ENCODE peak calls at places on chromosomes 16 and 17, in ten cellular contexts. V is brain pericyte, N is left cardiac atrium, M is sigmoid colon, L is neuronal stem cell, G is NCI-H1092 treated with DMSO at 0.1 percent for 48 hours, T is Panc1, O is gastrocnemius medialis, H is MV-4-11, B is HAP-1. X is an unnamed sample.

GRCh38 chr16:71919033-71919432 is 23.7 kb downstream of the IST1 start:
- DNase-seq in V (no peak), N (no peak), M (no peak), L (no peak), G (no peak), T (no peak), O (no peak), H (peak), B (no peak), X (no peak)

GRCh38 chr16:64098451-64098850 is 1023.4 kb downstream of the CDH11 start:
- DNase-seq in V (no peak), N (no peak), M (no peak), L (no peak), G (no peak), T (no peak), O (no peak), H (no peak), B (no peak), X (no peak)

GRCh38 chr17:74442670-74443515 is 11.0 kb downstream of the GPRC5C start:
- DNase-seq in V (no peak), N (peak), M (peak), L (no peak), G (peak), T (no peak), O (peak), H (peak), B (no peak), X (peak)

GRCh38 chr16:63217011-63217410 is 1180.8 kb upstream of the CDH8 start:
- DNase-seq in V (no peak), N (no peak), M (no peak), L (no peak), G (no peak), T (no peak), O (no peak), H (no peak), B (peak), X (no peak)

GRCh38 chr17:15886804-15887203 is 58.1 kb upstream of the ADORA2B start:
- DNase-seq in V (no peak), N (no peak), M (no peak), L (no peak), G (no peak), T (no peak), O (no peak), H (peak), B (no peak), X (peak)

GRCh38 chr17:40111221-40112128 is 10.3 kb upstream of the MSL1 start:
- DNase-seq in V (no peak), N (peak), M (peak), L (no peak), G (peak), T (peak), O (peak), H (peak), B (peak), X (peak)

GRCh38 chr16:51629602-51630001 is 478.5 kb upstream of the SALL1 start:
- DNase-seq in V (no peak), N (no peak), M (no peak), L (no peak), G (no peak), T (no peak), O (no peak), H (no peak), B (no peak), X (no peak)

GRCh38 chr16:58464916-58465731 is 34.8 kb upstream of the NDRG4 start:
- DNase-seq in V (no peak), N (peak), M (no peak), L (peak), G (no peak), T (no peak), O (no peak), H (no peak), B (no peak), X (no peak)

GRCh38 chr16:1828645-1829410 is 1.8 kb downstream of the FAHD1 start:
- DNase-seq in V (no peak), N (no peak), M (no peak), L (no peak), G (no peak), T (no peak), O (no peak), H (no peak), B (no peak), X (no peak)

GRCh38 chr16:55642611-55643010 is 13.2 kb upstream of the SLC6A2 start:
- DNase-seq in V (no peak), N (no peak), M (no peak), L (no peak), G (no peak), T (no peak), O (no peak), H (no peak), B (no peak), X (no peak)

GRCh38 chr16:2962334-2963073 is 1.6 kb upstream of the KREMEN2 start:
- DNase-seq in V (no peak), N (no peak), M (no peak), L (no peak), G (no peak), T (no peak), O (no peak), H (no peak), B (no peak), X (no peak)

GRCh38 chr17:39845052-39845976 is 18.8 kb downstream of the IKZF3 start:
- DNase-seq in V (no peak), N (no peak), M (no peak), L (no peak), G (peak), T (no peak), O (no peak), H (no peak), B (peak), X (no peak)

GRCh38 chr16:5595849-5596248 is 498.3 kb upstream of the EEF2KMT start:
- DNase-seq in V (no peak), N (no peak), M (no peak), L (no peak), G (no peak), T (no peak), O (no peak), H (no peak), B (no peak), X (no peak)

GRCh38 chr16:66927012-66927436 is 1.7 kb upstream of the RRAD start:
- DNase-seq in V (no peak), N (peak), M (no peak), L (no peak), G (no peak), T (no peak), O (peak), H (peak), B (no peak), X (no peak)

GRCh38 chr16:11586375-11586855 is 304 bp downstream of the LITAF start:
- DNase-seq in V (no peak), N (peak), M (no peak), L (no peak), G (no peak), T (no peak), O (no peak), H (no peak), B (no peak), X (no peak)

GRCh38 chr16:80015566-80015965 is 415.0 kb upstream of the MAF start:
- DNase-seq in V (no peak), N (no peak), M (no peak), L (no peak), G (no peak), T (no peak), O (no peak), H (no peak), B (no peak), X (no peak)

GRCh38 chr17:44921122-44921882 is 6.0 kb upstream of the GFAP start:
- DNase-seq in V (no peak), N (no peak), M (peak), L (peak), G (no peak), T (no peak), O (peak), H (no peak), B (peak), X (peak)

GRCh38 chr17:44359458-44360143 is 4.1 kb downstream of the FAM171A2 start:
- DNase-seq in V (no peak), N (no peak), M (no peak), L (no peak), G (no peak), T (no peak), O (no peak), H (no peak), B (no peak), X (no peak)

GRCh38 chr16:50434872-50435478 is 66.2 kb upstream of the BRD7 start:
- DNase-seq in V (no peak), N (no peak), M (no peak), L (no peak), G (no peak), T (no peak), O (no peak), H (no peak), B (no peak), X (no peak)

GRCh38 chr17:3626831-3627565 is 9.1 kb downstream of the SHPK start:
- DNase-seq in V (no peak), N (no peak), M (no peak), L (no peak), G (no peak), T (no peak), O (no peak), H (no peak), B (no peak), X (no peak)

GRCh38 chr16:35725949-35726348 is 2266.5 kb downstream of the TP53TG3F start:
- DNase-seq in V (no peak), N (no peak), M (no peak), L (no peak), G (no peak), T (no peak), O (no peak), H (no peak), B (no peak), X (no peak)

GRCh38 chr17:7897773-7898172 is 9.2 kb downstream of the CHD3 start:
- DNase-seq in V (no peak), N (no peak), M (no peak), L (no peak), G (no peak), T (no peak), O (no peak), H (peak), B (no peak), X (no peak)

GRCh38 chr17:55584055-55584685 is 72.9 kb upstream of the SMIM36 start:
- DNase-seq in V (no peak), N (no peak), M (no peak), L (no peak), G (no peak), T (no peak), O (no peak), H (peak), B (no peak), X (no peak)

GRCh38 chr17:49106366-49107210 is 26.0 kb upstream of the B4GALNT2 start:
- DNase-seq in V (no peak), N (no peak), M (no peak), L (no peak), G (no peak), T (no peak), O (no peak), H (no peak), B (no peak), X (no peak)

GRCh38 chr16:44655-45054 is 8.8 kb downstream of the POLR3K start:
- DNase-seq in V (no peak), N (no peak), M (no peak), L (no peak), G (no peak), T (no peak), O (no peak), H (no peak), B (no peak), X (no peak)

GRCh38 chr17:82177276-82177675 is 35.4 kb downstream of the CCDC57 start:
- DNase-seq in V (no peak), N (no peak), M (no peak), L (no peak), G (no peak), T (no peak), O (no peak), H (no peak), B (no peak), X (no peak)

GRCh38 chr16:88781140-88782077 is 3.6 kb downstream of the PIEZO1 start:
- DNase-seq in V (no peak), N (peak), M (no peak), L (no peak), G (no peak), T (no peak), O (no peak), H (peak), B (no peak), X (peak)

GRCh38 chr17:60468371-60468770 is 46.1 kb downstream of the CHCT1 start:
- DNase-seq in V (peak), N (no peak), M (no peak), L (no peak), G (no peak), T (no peak), O (no peak), H (no peak), B (no peak), X (no peak)

GRCh38 chr16:12971216-12971615 is 69.8 kb downstream of the SHISA9 start:
- DNase-seq in V (no peak), N (peak), M (no peak), L (no peak), G (peak), T (no peak), O (no peak), H (no peak), B (no peak), X (no peak)

GRCh38 chr16:57264381-57264780 is 19.3 kb downstream of the ARL2BP start:
- DNase-seq in V (no peak), N (peak), M (peak), L (no peak), G (no peak), T (no peak), O (no peak), H (peak), B (no peak), X (no peak)

GRCh38 chr17:32493581-32494513 is 7.1 kb downstream of the CDK5R1 start:
- DNase-seq in V (no peak), N (no peak), M (no peak), L (no peak), G (no peak), T (no peak), O (no peak), H (no peak), B (no peak), X (no peak)

GRCh38 chr16:81837312-81837748 is 58.2 kb downstream of the PLCG2 start:
- DNase-seq in V (no peak), N (no peak), M (peak), L (no peak), G (no peak), T (no peak), O (no peak), H (peak), B (no peak), X (no peak)

GRCh38 chr16:14489460-14489859 is 140.6 kb downstream of the PARN start:
- DNase-seq in V (no peak), N (no peak), M (no peak), L (no peak), G (no peak), T (no peak), O (peak), H (peak), B (peak), X (no peak)

GRCh38 chr17:35212668-35213067 is 18.5 kb upstream of the SLC35G3 start:
- DNase-seq in V (no peak), N (no peak), M (no peak), L (no peak), G (no peak), T (no peak), O (no peak), H (no peak), B (no peak), X (no peak)

GRCh38 chr17:21823130-21823529 is 130.8 kb downstream of the KCNJ18 start:
- DNase-seq in V (no peak), N (no peak), M (no peak), L (no peak), G (no peak), T (no peak), O (no peak), H (no peak), B (no peak), X (no peak)

GRCh38 chr16:16080465-16081065 is 131.1 kb downstream of the ABCC1 start:
- DNase-seq in V (no peak), N (no peak), M (no peak), L (no peak), G (no peak), T (no peak), O (no peak), H (no peak), B (no peak), X (no peak)

GRCh38 chr17:69406906-69407305 is 7.6 kb upstream of the MAP2K6 start:
- DNase-seq in V (no peak), N (no peak), M (no peak), L (no peak), G (no peak), T (no peak), O (no peak), H (no peak), B (no peak), X (no peak)

GRCh38 chr17:28086519-28086918 is 44.0 kb downstream of the NLK start:
- DNase-seq in V (no peak), N (no peak), M (no peak), L (no peak), G (no peak), T (no peak), O (no peak), H (no peak), B (no peak), X (no peak)

GRCh38 chr17:31726980-31727427 is 132.0 kb downstream of the COPRS start:
- DNase-seq in V (no peak), N (no peak), M (no peak), L (no peak), G (no peak), T (no peak), O (no peak), H (no peak), B (no peak), X (no peak)

X was measured in Right ventricle myocardium superior.